ENCODE peak calls at places on chromosomes 16 and 17, in five cellular contexts. G is esophagus muscularis mucosa, R is activated T-helper 1 cell treated with Interleukin-2 at 50 U/mL for 16 hours, H is kidney epithelial cell, S is sciatic nerve. T is an unnamed sample.
A peak's percentile ranks its signal among the peaks of the same experiment; 100 is the strongest.

GRCh38 chr17:42467889-42468288 is 9.2 kb downstream of the ATP6V0A1 start:
- DNase-seq in G (no peak), R (no peak), H (no peak), S (no peak), T (no peak)

GRCh38 chr16:11188801-11189740 is 66.9 kb downstream of the SOCS1 start:
- DNase-seq in G (no peak), R (no peak), H (no peak), S (no peak), T (no peak)

GRCh38 chr16:16033208-16033717 is 83.8 kb downstream of the ABCC1 start:
- DNase-seq in G (no peak), R (no peak), H (no peak), S (no peak), T (no peak)

GRCh38 chr16:66923247-66923851 is 2.0 kb downstream of the RRAD start:
- DNase-seq in G (no peak), R (no peak), H (no peak), S (no peak), T (peak; percentile 86)

GRCh38 chr16:66236301-66236700 is 130.2 kb upstream of the CDH5 start:
- DNase-seq in G (no peak), R (no peak), H (no peak), S (peak; percentile 47), T (no peak)

GRCh38 chr17:65557349-65558310 is 3.8 kb downstream of the AXIN2 start:
- DNase-seq in G (no peak), R (no peak), H (peak; percentile 83), S (no peak), T (no peak)

GRCh38 chr16:23948949-23949392 is 113.2 kb downstream of the PRKCB start:
- DNase-seq in G (no peak), R (peak; percentile 56), H (no peak), S (no peak), T (no peak)

GRCh38 chr17:82283208-82283749 is 9.8 kb upstream of the CSNK1D start:
- DNase-seq in G (no peak), R (no peak), H (no peak), S (no peak), T (no peak)

GRCh38 chr16:24819462-24820040 is 26.2 kb upstream of the SLC5A11 start:
- DNase-seq in G (no peak), R (no peak), H (no peak), S (no peak), T (no peak)

GRCh38 chr17:913207-913606 is 66.4 kb downstream of the NXN start:
- DNase-seq in G (no peak), R (no peak), H (no peak), S (no peak), T (no peak)

GRCh38 chr17:83183951-83184506 is 104.6 kb downstream of the METRNL start:
- DNase-seq in G (no peak), R (no peak), H (no peak), S (peak; percentile 58), T (peak; percentile 73)

GRCh38 chr16:72860726-72861562 is 187.0 kb downstream of the ZFHX3 start:
- DNase-seq in G (no peak), R (no peak), H (no peak), S (no peak), T (peak; percentile 77)

GRCh38 chr17:63436523-63437110 is 9.5 kb downstream of the CYB561 start:
- DNase-seq in G (no peak), R (no peak), H (no peak), S (no peak), T (no peak)

GRCh38 chr16:85759631-85760419 is 8.9 kb upstream of the C16orf74 start:
- DNase-seq in G (no peak), R (no peak), H (no peak), S (no peak), T (peak; percentile 89)

GRCh38 chr16:85471469-85472431 is 141.4 kb upstream of the GSE1 start:
- DNase-seq in G (no peak), R (no peak), H (no peak), S (no peak), T (no peak)

GRCh38 chr17:21199311-21199710 is 14.7 kb downstream of the TMEM11 start:
- DNase-seq in G (no peak), R (no peak), H (no peak), S (no peak), T (no peak)

GRCh38 chr16:84022641-84023040 is 20.0 kb downstream of the SLC38A8 start:
- DNase-seq in G (no peak), R (no peak), H (no peak), S (no peak), T (no peak)

GRCh38 chr16:29899516-29900101 is at the start of gene SEZ6L2:
- DNase-seq in G (no peak), R (no peak), H (peak; percentile 85), S (peak; percentile 88), T (peak; percentile 88)

GRCh38 chr16:28873543-28874201 is 4.6 kb upstream of the ATP2A1 start:
- DNase-seq in G (no peak), R (peak; percentile 31), H (no peak), S (no peak), T (no peak)

GRCh38 chr17:7959503-7960253 is 27.7 kb downstream of the CNTROB start:
- DNase-seq in G (no peak), R (no peak), H (no peak), S (no peak), T (no peak)

GRCh38 chr17:63841350-63842172 is 924 bp downstream of the SMARCD2 start:
- DNase-seq in G (no peak), R (no peak), H (no peak), S (peak; percentile 79), T (peak; percentile 82)

GRCh38 chr17:15262291-15263205 is 2.6 kb downstream of the PMP22 start:
- DNase-seq in G (peak; percentile 98), R (no peak), H (no peak), S (peak; percentile 94), T (peak; percentile 92)

GRCh38 chr16:4979736-4980660 is 21.9 kb downstream of the SEC14L5 start:
- DNase-seq in G (no peak), R (no peak), H (no peak), S (no peak), T (peak; percentile 38)

GRCh38 chr17:33201255-33201654 is 91.8 kb downstream of the ASIC2 start:
- DNase-seq in G (no peak), R (no peak), H (no peak), S (no peak), T (no peak)

GRCh38 chr17:81702934-81703746 is at the start of gene MRPL12:
- DNase-seq in G (peak; percentile 97), R (peak; percentile 78), H (peak; percentile 65), S (peak; percentile 96), T (peak; percentile 98)

GRCh38 chr17:45200701-45201100 is 21.0 kb upstream of the FMNL1 start:
- DNase-seq in G (no peak), R (no peak), H (no peak), S (no peak), T (no peak)

GRCh38 chr16:29714972-29715371 is 30.8 kb downstream of the C16orf54 start:
- DNase-seq in G (no peak), R (no peak), H (no peak), S (no peak), T (no peak)

GRCh38 chr16:20915733-20916132 is 15.2 kb downstream of the LYRM1 start:
- DNase-seq in G (no peak), R (no peak), H (no peak), S (no peak), T (no peak)

GRCh38 chr17:47704116-47704515 is 10.2 kb downstream of the TBKBP1 start:
- DNase-seq in G (no peak), R (no peak), H (no peak), S (no peak), T (peak; percentile 83)

GRCh38 chr16:69501956-69502457 is 63.8 kb upstream of the NFAT5 start:
- DNase-seq in G (no peak), R (no peak), H (no peak), S (no peak), T (peak; percentile 26)

GRCh38 chr17:32117399-32117798 is 24.9 kb upstream of the RHOT1 start:
- DNase-seq in G (no peak), R (no peak), H (no peak), S (no peak), T (no peak)

T was measured in cardiac septum.